ENCODE peak calls at places on chromosomes 11 and 22, in seven cellular contexts. M is heart right ventricle, S is adipocyte, B is astrocyte of the spinal cord, E is A549, T is iPS-NIHi11, P is choroid plexus epithelial cell. W is an unnamed sample.

GRCh38 chr11:73390601-73391565 is 14.7 kb downstream of the RELT start:
- DNase-seq in M (no peak), S (no peak), B (no peak), E (no peak), T (no peak), P (no peak), W (no peak)

GRCh38 chr11:75261902-75262361 is 21.4 kb downstream of the TPBGL start:
- DNase-seq in M (no peak), S (no peak), B (no peak), E (no peak), T (no peak), P (no peak), W (no peak)

GRCh38 chr11:2796508-2797180 is 88.9 kb downstream of the CDKN1C start:
- DNase-seq in M (peak; percentile 4), S (no peak), B (no peak), E (no peak), T (no peak), P (no peak), W (no peak)

GRCh38 chr11:1640076-1640946 is 10.7 kb downstream of the KRTAP5-5 start:
- DNase-seq in M (no peak), S (peak; percentile 59), B (no peak), E (peak; percentile 74), T (peak; percentile 96), P (peak; percentile 37), W (no peak)

GRCh38 chr11:58726594-58727414 is 4.9 kb downstream of the GLYAT start:
- DNase-seq in M (no peak), S (no peak), B (no peak), E (no peak), T (no peak), P (no peak), W (no peak)

GRCh38 chr11:80733776-80734175 is 1292.9 kb upstream of the TENM4 start:
- DNase-seq in M (no peak), S (no peak), B (no peak), E (no peak), T (no peak), P (no peak), W (no peak)

GRCh38 chr11:130561441-130561881 is 113.0 kb downstream of the ADAMTS15 start:
- DNase-seq in M (no peak), S (no peak), B (peak; percentile 28), E (no peak), T (no peak), P (peak; percentile 46), W (no peak)

GRCh38 chr11:113248702-113249490 is 65.5 kb upstream of the TTC12 start:
- DNase-seq in M (no peak), S (no peak), B (no peak), E (no peak), T (no peak), P (no peak), W (no peak)

GRCh38 chr11:93234602-93235207 is 36.9 kb upstream of the SLC36A4 start:
- DNase-seq in M (peak; percentile 57), S (peak; percentile 92), B (peak; percentile 76), E (peak; percentile 41), T (peak; percentile 79), P (peak; percentile 90), W (peak; percentile 66)

GRCh38 chr11:125948278-125949051 is 2.6 kb downstream of the VSIG10L2 start:
- DNase-seq in M (no peak), S (no peak), B (no peak), E (no peak), T (no peak), P (no peak), W (no peak)

GRCh38 chr11:66454253-66454652 is 12.5 kb upstream of the PELI3 start:
- DNase-seq in M (no peak), S (no peak), B (no peak), E (no peak), T (no peak), P (no peak), W (no peak)

GRCh38 chr11:2807801-2808241 is 77.8 kb downstream of the CDKN1C start:
- DNase-seq in M (peak; percentile 17), S (no peak), B (no peak), E (no peak), T (no peak), P (no peak), W (no peak)

GRCh38 chr11:125874556-125875124 is 12.8 kb upstream of the HYLS1 start:
- DNase-seq in M (no peak), S (peak; percentile 89), B (peak; percentile 67), E (peak; percentile 25), T (peak; percentile 63), P (peak; percentile 85), W (peak; percentile 56)

GRCh38 chr22:36337365-36338130 is 50.2 kb downstream of the MYH9 start:
- DNase-seq in M (no peak), S (no peak), B (no peak), E (no peak), T (no peak), P (no peak), W (no peak)

GRCh38 chr22:49015993-49016908 is 811.4 kb downstream of the BRD1 start:
- DNase-seq in M (peak; percentile 35), S (no peak), B (no peak), E (no peak), T (peak; percentile 1), P (no peak), W (no peak)

GRCh38 chr11:17354070-17354924 is 2.7 kb downstream of the NCR3LG1 start:
- DNase-seq in M (no peak), S (peak; percentile 91), B (peak; percentile 69), E (peak; percentile 84), T (peak; percentile 80), P (peak; percentile 85), W (peak; percentile 58)

GRCh38 chr22:19179472-19180048 is 1.0 kb upstream of the SLC25A1 start:
- DNase-seq in M (peak; percentile 70), S (peak; percentile 89), B (peak; percentile 89), E (peak; percentile 55), T (peak; percentile 88), P (peak; percentile 95), W (peak; percentile 83)

GRCh38 chr11:1341928-1342524 is 32.6 kb upstream of the TOLLIP start:
- DNase-seq in M (no peak), S (no peak), B (no peak), E (peak; percentile 17), T (no peak), P (peak; percentile 53), W (no peak)

GRCh38 chr11:129694538-129694937 is 121.1 kb upstream of the TMEM45B start:
- DNase-seq in M (no peak), S (no peak), B (no peak), E (no peak), T (no peak), P (no peak), W (no peak)

GRCh38 chr11:16505481-16505880 is 149.1 kb upstream of the SOX6 start:
- DNase-seq in M (no peak), S (no peak), B (no peak), E (no peak), T (no peak), P (no peak), W (no peak)

GRCh38 chr22:44676441-44677298 is 25.3 kb upstream of the PRR5 start:
- DNase-seq in M (no peak), S (peak; percentile 24), B (no peak), E (peak; percentile 28), T (no peak), P (no peak), W (no peak)

GRCh38 chr11:30772908-30773307 is 186.8 kb upstream of the MPPED2 start:
- DNase-seq in M (no peak), S (no peak), B (no peak), E (no peak), T (no peak), P (no peak), W (no peak)

GRCh38 chr11:122177238-122177637 is 61.2 kb upstream of the BLID start:
- DNase-seq in M (no peak), S (no peak), B (no peak), E (no peak), T (no peak), P (no peak), W (no peak)

GRCh38 chr11:93935826-93936225 is 85.3 kb upstream of the HEPHL1 start:
- DNase-seq in M (no peak), S (no peak), B (no peak), E (no peak), T (no peak), P (no peak), W (no peak)

GRCh38 chr11:64181506-64182411 is 4.2 kb upstream of the STIP1 start:
- DNase-seq in M (peak; percentile 90), S (peak; percentile 94), B (peak; percentile 92), E (peak; percentile 87), T (peak; percentile 79), P (peak; percentile 95), W (peak; percentile 87)

GRCh38 chr11:73201888-73202810 is 15.9 kb upstream of the P2RY2 start:
- DNase-seq in M (no peak), S (no peak), B (no peak), E (no peak), T (no peak), P (no peak), W (no peak)

GRCh38 chr11:72716788-72717435 is 35.3 kb downstream of the ARAP1 start:
- DNase-seq in M (no peak), S (no peak), B (no peak), E (no peak), T (no peak), P (no peak), W (no peak)

GRCh38 chr22:31144223-31144622 is 3.9 kb upstream of the PLA2G3 start:
- DNase-seq in M (no peak), S (no peak), B (no peak), E (no peak), T (no peak), P (no peak), W (no peak)

GRCh38 chr22:20430641-20431519 is 6.7 kb downstream of the SCARF2 start:
- DNase-seq in M (peak; percentile 44), S (no peak), B (no peak), E (peak; percentile 73), T (peak; percentile 84), P (no peak), W (peak; percentile 66)

GRCh38 chr11:1487851-1488574 is 1.4 kb upstream of the MOB2 start:
- DNase-seq in M (no peak), S (no peak), B (no peak), E (no peak), T (no peak), P (no peak), W (no peak)

GRCh38 chr22:26579331-26579886 is 10.5 kb downstream of the TPST2 start:
- DNase-seq in M (peak; percentile 25), S (no peak), B (no peak), E (no peak), T (no peak), P (no peak), W (no peak)

GRCh38 chr22:50276143-50276542 is 6.0 kb upstream of the MAPK11 start:
- DNase-seq in M (peak; percentile 75), S (peak; percentile 49), B (peak; percentile 49), E (no peak), T (peak; percentile 69), P (peak; percentile 76), W (peak; percentile 87)

GRCh38 chr11:76205252-76206076 is 838 bp downstream of the WNT11 start:
- DNase-seq in M (peak; percentile 11), S (peak; percentile 5), B (no peak), E (no peak), T (no peak), P (no peak), W (no peak)

GRCh38 chr11:99371257-99371656 is 350.5 kb downstream of the CNTN5 start:
- DNase-seq in M (no peak), S (peak; percentile 12), B (no peak), E (no peak), T (no peak), P (peak; percentile 10), W (no peak)

GRCh38 chr11:15988693-15989231 is 367.6 kb downstream of the SOX6 start:
- DNase-seq in M (peak; percentile 14), S (no peak), B (no peak), E (no peak), T (peak; percentile 34), P (peak; percentile 40), W (no peak)